ENCODE peak calls at places on chromosomes 5 and 9, in nine cellular contexts. G is GM12865, X is GM23248, N is fibroblast of mammary gland, L is HL-60, D is RPMI8226, I is amniotic stem cell, O is H9, K is aorta. W is an unnamed sample.

GRCh38 chr9:70197384-70198039 is 61.3 kb upstream of the SMC5 start:
- DNase-seq in G (no peak), X (no peak), N (peak), L (no peak), D (no peak), I (no peak), O (no peak), K (no peak), W (no peak)

GRCh38 chr9:14813336-14814020 is 90.9 kb upstream of the CER1 start:
- DNase-seq in G (no peak), X (peak), N (peak), L (no peak), D (no peak), I (peak), O (no peak), K (no peak), W (no peak)

GRCh38 chr5:84437673-84438315 is 53.1 kb upstream of the EDIL3 start:
- DNase-seq in G (no peak), X (peak), N (peak), L (no peak), D (no peak), I (peak), O (no peak), K (no peak), W (peak)

GRCh38 chr5:160272889-160273288 is 39.5 kb downstream of the CCNJL start:
- DNase-seq in G (no peak), X (no peak), N (no peak), L (no peak), D (no peak), I (no peak), O (no peak), K (no peak), W (no peak)

GRCh38 chr5:116859666-116860320 is 285.2 kb upstream of the SEMA6A start:
- DNase-seq in G (no peak), X (no peak), N (no peak), L (no peak), D (no peak), I (no peak), O (no peak), K (no peak), W (no peak)

GRCh38 chr5:159616967-159617366 is 286.7 kb upstream of the IL12B start:
- DNase-seq in G (no peak), X (peak), N (peak), L (peak), D (no peak), I (no peak), O (no peak), K (no peak), W (no peak)

GRCh38 chr5:57316798-57317327 is 143.0 kb downstream of the GPBP1 start:
- DNase-seq in G (peak), X (peak), N (peak), L (no peak), D (peak), I (peak), O (no peak), K (no peak), W (no peak)

GRCh38 chr5:61414806-61415205 is 82.7 kb downstream of the ZSWIM6 start:
- DNase-seq in G (no peak), X (no peak), N (no peak), L (no peak), D (no peak), I (no peak), O (no peak), K (no peak), W (no peak)

GRCh38 chr9:95772320-95773060 is 103.0 kb upstream of the ERCC6L2 start:
- DNase-seq in G (no peak), X (peak), N (peak), L (no peak), D (no peak), I (no peak), O (peak), K (no peak), W (no peak)

GRCh38 chr9:123339666-123340414 is 16.2 kb upstream of the CRB2 start:
- DNase-seq in G (peak), X (no peak), N (no peak), L (no peak), D (peak), I (no peak), O (no peak), K (no peak), W (no peak)

GRCh38 chr5:126745259-126745992 is 31.5 kb upstream of the LMNB1 start:
- DNase-seq in G (no peak), X (no peak), N (no peak), L (no peak), D (no peak), I (no peak), O (peak), K (no peak), W (no peak)

GRCh38 chr9:113669523-113670115 is 206.1 kb downstream of the RGS3 start:
- DNase-seq in G (no peak), X (peak), N (peak), L (peak), D (no peak), I (no peak), O (no peak), K (no peak), W (no peak)

GRCh38 chr5:72510610-72511121 is 3.5 kb upstream of the ZNF366 start:
- DNase-seq in G (peak), X (peak), N (peak), L (no peak), D (no peak), I (peak), O (no peak), K (peak), W (no peak)

GRCh38 chr5:56259002-56259511 is 25.9 kb upstream of the ANKRD55 start:
- DNase-seq in G (peak), X (peak), N (peak), L (no peak), D (no peak), I (peak), O (no peak), K (no peak), W (peak)

GRCh38 chr5:19853616-19854240 is 134.3 kb downstream of the CDH18 start:
- DNase-seq in G (no peak), X (peak), N (no peak), L (no peak), D (peak), I (peak), O (no peak), K (no peak), W (peak)

GRCh38 chr5:159913048-159913447 is 3.2 kb upstream of the ADRA1B start:
- DNase-seq in G (no peak), X (peak), N (peak), L (no peak), D (no peak), I (peak), O (no peak), K (no peak), W (no peak)

GRCh38 chr5:56003179-56003578 is 8.4 kb upstream of the IL6ST start:
- DNase-seq in G (no peak), X (peak), N (peak), L (no peak), D (no peak), I (peak), O (no peak), K (no peak), W (no peak)

W was measured in HS-27A.